ENCODE peak calls at places on chromosomes 3 and 15, in eight cellular contexts. Y, Q, A, C, M, Z, G and S are unnamed samples.

GRCh38 chr3:195247863-195248189 is 23.1 kb downstream of the XXYLT1 start:
- DNase-seq in Y (no peak), Q (no peak), A (no peak), C (no peak), M (no peak), Z (no peak), G (no peak), S (no peak)

GRCh38 chr15:76994001-76994400 is 925 bp upstream of the PSTPIP1 start:
- DNase-seq in Y (peak; percentile 55), Q (peak; percentile 43), A (no peak), C (peak; percentile 34), M (peak; percentile 46), Z (peak; percentile 58), G (no peak), S (no peak)

GRCh38 chr3:37907906-37908305 is 46.2 kb downstream of the CTDSPL start:
- DNase-seq in Y (peak; percentile 8), Q (no peak), A (no peak), C (no peak), M (no peak), Z (peak; percentile 40), G (no peak), S (no peak)

GRCh38 chr3:39427506-39427905 is 21.0 kb downstream of the RPSA start:
- DNase-seq in Y (no peak), Q (no peak), A (no peak), C (no peak), M (no peak), Z (no peak), G (no peak), S (no peak)

GRCh38 chr3:188788621-188789081 is 383.1 kb upstream of the TPRG1 start:
- DNase-seq in Y (peak; percentile 58), Q (no peak), A (no peak), C (no peak), M (no peak), Z (peak; percentile 62), G (peak; percentile 84), S (peak; percentile 90)

GRCh38 chr15:58932791-58933310 is 628 bp downstream of the SLTM start:
- DNase-seq in Y (no peak), Q (no peak), A (peak; percentile 32), C (no peak), M (no peak), Z (no peak), G (peak; percentile 23), S (no peak)

GRCh38 chr3:140447136-140447535 is 230.7 kb upstream of the TRIM42 start:
- DNase-seq in Y (no peak), Q (no peak), A (no peak), C (no peak), M (no peak), Z (no peak), G (no peak), S (no peak)

GRCh38 chr15:40125950-40126349 is 17.3 kb upstream of the BMF start:
- DNase-seq in Y (no peak), Q (no peak), A (no peak), C (no peak), M (no peak), Z (no peak), G (no peak), S (no peak)

GRCh38 chr15:37789881-37790280 is 144.6 kb upstream of the TMCO5A start:
- DNase-seq in Y (no peak), Q (no peak), A (no peak), C (no peak), M (no peak), Z (no peak), G (peak; percentile 68), S (no peak)

GRCh38 chr3:119333773-119334492 is 39.8 kb downstream of the ARHGAP31 start:
- DNase-seq in Y (no peak), Q (no peak), A (no peak), C (no peak), M (no peak), Z (no peak), G (no peak), S (no peak)

GRCh38 chr3:105523496-105523895 is 156.8 kb downstream of the ALCAM start:
- DNase-seq in Y (no peak), Q (no peak), A (no peak), C (no peak), M (no peak), Z (no peak), G (no peak), S (no peak)

GRCh38 chr15:29859981-29860745 is 37.9 kb upstream of the TJP1 start:
- DNase-seq in Y (no peak), Q (no peak), A (no peak), C (no peak), M (no peak), Z (no peak), G (peak; percentile 77), S (no peak)

GRCh38 chr3:99551520-99551919 is 86.9 kb upstream of the COL8A1 start:
- DNase-seq in Y (no peak), Q (peak; percentile 4), A (no peak), C (no peak), M (no peak), Z (no peak), G (no peak), S (no peak)

GRCh38 chr3:190458040-190458439 is 8.3 kb upstream of the TMEM207 start:
- DNase-seq in Y (no peak), Q (peak; percentile 26), A (no peak), C (no peak), M (no peak), Z (no peak), G (peak; percentile 17), S (no peak)

GRCh38 chr3:190266915-190267290 is 55.3 kb downstream of the CLDN1 start:
- DNase-seq in Y (no peak), Q (no peak), A (no peak), C (no peak), M (no peak), Z (no peak), G (peak; percentile 17), S (no peak)

GRCh38 chr15:27082019-27082418 is 111.0 kb downstream of the GABRG3 start:
- DNase-seq in Y (no peak), Q (no peak), A (no peak), C (no peak), M (no peak), Z (no peak), G (no peak), S (no peak)

GRCh38 chr15:74387988-74388955 is 20.8 kb upstream of the CYP11A1 start:
- DNase-seq in Y (no peak), Q (no peak), A (no peak), C (no peak), M (no peak), Z (no peak), G (no peak), S (no peak)

GRCh38 chr15:74340139-74340538 is 27.3 kb downstream of the CYP11A1 start:
- DNase-seq in Y (no peak), Q (no peak), A (no peak), C (no peak), M (no peak), Z (no peak), G (peak; percentile 69), S (no peak)

GRCh38 chr3:114365909-114366308 is 72.1 kb downstream of the TIGIT start:
- DNase-seq in Y (no peak), Q (no peak), A (peak; percentile 10), C (no peak), M (no peak), Z (no peak), G (peak; percentile 8), S (no peak)

GRCh38 chr3:45670995-45671394 is 18.2 kb upstream of the SACM1L start:
- DNase-seq in Y (no peak), Q (no peak), A (no peak), C (no peak), M (no peak), Z (no peak), G (peak; percentile 95), S (no peak)

GRCh38 chr3:114221165-114221880 is 16.1 kb downstream of the ZNF80 start:
- DNase-seq in Y (no peak), Q (no peak), A (no peak), C (no peak), M (no peak), Z (peak; percentile 47), G (peak; percentile 63), S (no peak)

GRCh38 chr3:33437556-33438283 is 2.5 kb downstream of the UBP1 start:
- DNase-seq in Y (no peak), Q (peak; percentile 41), A (no peak), C (no peak), M (peak; percentile 29), Z (no peak), G (peak; percentile 75), S (peak; percentile 60)